ENCODE peak calls at places on chromosomes 1 and 21, in eight cellular contexts. Y is central memory CD4-positive, alpha-beta T cell; Z is memory B cell; I is NCI-H1105; U is nephron progenitor cell; N is stimulated activated CD4-positive, alpha-beta T cell treated with anti-CD3 and anti-CD28 coated beads, TNF-alpha, amount 100 ng/mL, for 4 hours; X is IMR-90; F is GM12864. O is an unnamed sample.

GRCh38 chr1:66240491-66241484 is 293.2 kb upstream of the SGIP1 start:
- DNase-seq in Y (no peak), Z (no peak), I (no peak), U (no peak), N (no peak), X (peak), F (no peak), O (no peak)

GRCh38 chr1:10939654-10940450 is 72.6 kb upstream of the TARDBP start:
- DNase-seq in Y (no peak), Z (no peak), I (no peak), U (no peak), N (peak), X (peak), F (peak), O (no peak)

GRCh38 chr21:44800103-44800502 is 1.5 kb downstream of the UBE2G2 start:
- DNase-seq in Y (no peak), Z (no peak), I (no peak), U (no peak), N (no peak), X (peak), F (no peak), O (no peak)

GRCh38 chr1:198253668-198254067 is 96.9 kb downstream of the NEK7 start:
- DNase-seq in Y (no peak), Z (peak), I (no peak), U (no peak), N (no peak), X (peak), F (peak), O (no peak)

GRCh38 chr1:230281531-230281930 is 144.6 kb downstream of the PGBD5 start:
- DNase-seq in Y (no peak), Z (no peak), I (no peak), U (no peak), N (no peak), X (peak), F (no peak), O (no peak)

GRCh38 chr1:241163363-241163762 is 193.6 kb downstream of the RGS7 start:
- DNase-seq in Y (no peak), Z (no peak), I (no peak), U (no peak), N (no peak), X (no peak), F (no peak), O (no peak)

GRCh38 chr21:43995521-43996105 is 16.5 kb upstream of the TRAPPC10 start:
- DNase-seq in Y (no peak), Z (no peak), I (no peak), U (no peak), N (no peak), X (no peak), F (no peak), O (no peak)

GRCh38 chr1:66596191-66596590 is 62.2 kb downstream of the SGIP1 start:
- DNase-seq in Y (no peak), Z (no peak), I (no peak), U (no peak), N (no peak), X (no peak), F (no peak), O (no peak)

GRCh38 chr21:41615613-41616012 is 107.7 kb upstream of the TMPRSS2 start:
- DNase-seq in Y (no peak), Z (no peak), I (no peak), U (no peak), N (no peak), X (peak), F (no peak), O (no peak)

GRCh38 chr1:169574336-169574735 is 11.9 kb downstream of the F5 start:
- DNase-seq in Y (no peak), Z (no peak), I (no peak), U (no peak), N (no peak), X (no peak), F (no peak), O (no peak)

GRCh38 chr1:96355961-96356360 is 365.6 kb upstream of the PTBP2 start:
- DNase-seq in Y (no peak), Z (no peak), I (no peak), U (no peak), N (no peak), X (no peak), F (no peak), O (no peak)

GRCh38 chr1:182816863-182817262 is 22.3 kb upstream of the DHX9 start:
- DNase-seq in Y (no peak), Z (no peak), I (no peak), U (no peak), N (no peak), X (no peak), F (no peak), O (no peak)

GRCh38 chr1:220274122-220274855 is 2.0 kb upstream of the RAB3GAP2 start:
- DNase-seq in Y (no peak), Z (no peak), I (no peak), U (no peak), N (no peak), X (peak), F (no peak), O (no peak)

GRCh38 chr1:19878637-19878985 is 3.6 kb upstream of the OTUD3 start:
- DNase-seq in Y (no peak), Z (no peak), I (no peak), U (no peak), N (no peak), X (no peak), F (no peak), O (no peak)

GRCh38 chr1:155166373-155167165 is 6.5 kb downstream of the KRTCAP2 start:
- DNase-seq in Y (no peak), Z (no peak), I (no peak), U (peak), N (no peak), X (no peak), F (no peak), O (no peak)

GRCh38 chr1:20160034-20160433 is 20.9 kb downstream of the PLA2G2F start:
- DNase-seq in Y (no peak), Z (no peak), I (no peak), U (no peak), N (no peak), X (no peak), F (no peak), O (no peak)

GRCh38 chr1:161061419-161061818 is 8.3 kb downstream of the ARHGAP30 start:
- DNase-seq in Y (no peak), Z (no peak), I (no peak), U (no peak), N (no peak), X (no peak), F (no peak), O (no peak)

GRCh38 chr1:55645286-55645685 is 430.1 kb upstream of the USP24 start:
- DNase-seq in Y (no peak), Z (no peak), I (no peak), U (no peak), N (no peak), X (no peak), F (no peak), O (no peak)

GRCh38 chr1:228151170-228151513 is 1.4 kb downstream of the GJC2 start:
- DNase-seq in Y (no peak), Z (no peak), I (no peak), U (no peak), N (no peak), X (no peak), F (no peak), O (no peak)

GRCh38 chr1:39189592-39190041 is 14.9 kb upstream of the MACF1 start:
- DNase-seq in Y (no peak), Z (no peak), I (no peak), U (no peak), N (no peak), X (peak), F (no peak), O (no peak)

GRCh38 chr1:1399870-1400575 is 888 bp upstream of the CCNL2 start:
- DNase-seq in Y (no peak), Z (no peak), I (no peak), U (no peak), N (no peak), X (peak), F (no peak), O (no peak)

GRCh38 chr21:32055305-32055704 is 182.5 kb downstream of the HUNK start:
- DNase-seq in Y (no peak), Z (no peak), I (no peak), U (no peak), N (no peak), X (no peak), F (no peak), O (no peak)

GRCh38 chr1:97337250-97338030 is 583.4 kb downstream of the DPYD start:
- DNase-seq in Y (no peak), Z (no peak), I (no peak), U (no peak), N (no peak), X (peak), F (no peak), O (no peak)

GRCh38 chr1:213564215-213564659 is 423.5 kb upstream of the PROX1 start:
- DNase-seq in Y (no peak), Z (no peak), I (no peak), U (no peak), N (no peak), X (no peak), F (no peak), O (peak)

GRCh38 chr1:6870571-6870970 is 85.3 kb downstream of the CAMTA1 start:
- DNase-seq in Y (no peak), Z (no peak), I (no peak), U (no peak), N (no peak), X (peak), F (no peak), O (no peak)

GRCh38 chr21:28402616-28402989 is 590.1 kb downstream of the LTN1 start:
- DNase-seq in Y (no peak), Z (no peak), I (no peak), U (no peak), N (no peak), X (peak), F (no peak), O (no peak)

GRCh38 chr21:46624050-46624449 is 11.4 kb upstream of the PRMT2 start:
- DNase-seq in Y (no peak), Z (no peak), I (no peak), U (no peak), N (no peak), X (no peak), F (no peak), O (no peak)

GRCh38 chr1:231998791-231999190 is 372.2 kb downstream of the DISC1 start:
- DNase-seq in Y (no peak), Z (no peak), I (no peak), U (no peak), N (no peak), X (no peak), F (no peak), O (no peak)